ENCODE peak calls at places on chromosome 14, in five cellular contexts. A is GM12878, D is K562, H is WERI-Rb-1, K is thyroid gland. E is an unnamed sample.
A peak's percentile ranks its signal among the peaks of the same experiment; 100 is the strongest.

GRCh38 chr14:65425885-65426284 is 13.4 kb downstream of the FUT8 start:
- DNase-seq in A (peak; percentile 66), D (no peak), H (no peak), K (no peak), E (no peak)

GRCh38 chr14:73526036-73526984 is 10.6 kb upstream of the ACOT1 start:
- DNase-seq in A (no peak), D (peak; percentile 1), H (no peak), K (peak; percentile 81), E (no peak)

GRCh38 chr14:74645244-74645643 is 33.2 kb upstream of the LTBP2 start:
- DNase-seq in A (no peak), D (no peak), H (no peak), K (no peak), E (no peak)

GRCh38 chr14:47346849-47347248 is 328.6 kb downstream of the MDGA2 start:
- DNase-seq in A (no peak), D (no peak), H (no peak), K (no peak), E (no peak)

GRCh38 chr14:85532981-85533820 is 3.3 kb downstream of the FLRT2 start:
- DNase-seq in A (no peak), D (no peak), H (peak; percentile 66), K (peak; percentile 75), E (peak; percentile 91)

GRCh38 chr14:93090826-93091583 is 24.7 kb downstream of the ITPK1 start:
- DNase-seq in A (no peak), D (no peak), H (no peak), K (no peak), E (peak; percentile 23)

GRCh38 chr14:29236848-29237247 is 470.3 kb downstream of the FOXG1 start:
- DNase-seq in A (no peak), D (no peak), H (no peak), K (no peak), E (no peak)

GRCh38 chr14:59041308-59041707 is 147.2 kb upstream of the DAAM1 start:
- DNase-seq in A (no peak), D (no peak), H (no peak), K (no peak), E (no peak)

GRCh38 chr14:102218688-102219087 is 79.0 kb downstream of the WDR20 start:
- DNase-seq in A (no peak), D (no peak), H (no peak), K (no peak), E (no peak)

GRCh38 chr14:43183916-43184315 is 1323.2 kb downstream of the FSCB start:
- DNase-seq in A (no peak), D (no peak), H (no peak), K (no peak), E (no peak)

GRCh38 chr14:26709019-26709418 is 111.2 kb upstream of the NOVA1 start:
- DNase-seq in A (no peak), D (no peak), H (no peak), K (no peak), E (no peak)

GRCh38 chr14:77028384-77029246 is at the start of gene IRF2BPL:
- DNase-seq in A (peak; percentile 87), D (peak; percentile 91), H (peak; percentile 98), K (peak; percentile 98), E (peak; percentile 99)

GRCh38 chr14:77032854-77033621 is 4.5 kb upstream of the IRF2BPL start:
- DNase-seq in A (no peak), D (no peak), H (peak; percentile 95), K (peak; percentile 97), E (peak; percentile 97)

GRCh38 chr14:77032483-77032853 is 4.0 kb upstream of the IRF2BPL start:
- DNase-seq in A (no peak), D (no peak), H (no peak), K (no peak), E (no peak)

GRCh38 chr14:77033622-77034521 is 5.4 kb upstream of the IRF2BPL start:
- DNase-seq in A (peak; percentile 72), D (no peak), H (peak; percentile 91), K (peak; percentile 90), E (peak; percentile 95)

DNA sequence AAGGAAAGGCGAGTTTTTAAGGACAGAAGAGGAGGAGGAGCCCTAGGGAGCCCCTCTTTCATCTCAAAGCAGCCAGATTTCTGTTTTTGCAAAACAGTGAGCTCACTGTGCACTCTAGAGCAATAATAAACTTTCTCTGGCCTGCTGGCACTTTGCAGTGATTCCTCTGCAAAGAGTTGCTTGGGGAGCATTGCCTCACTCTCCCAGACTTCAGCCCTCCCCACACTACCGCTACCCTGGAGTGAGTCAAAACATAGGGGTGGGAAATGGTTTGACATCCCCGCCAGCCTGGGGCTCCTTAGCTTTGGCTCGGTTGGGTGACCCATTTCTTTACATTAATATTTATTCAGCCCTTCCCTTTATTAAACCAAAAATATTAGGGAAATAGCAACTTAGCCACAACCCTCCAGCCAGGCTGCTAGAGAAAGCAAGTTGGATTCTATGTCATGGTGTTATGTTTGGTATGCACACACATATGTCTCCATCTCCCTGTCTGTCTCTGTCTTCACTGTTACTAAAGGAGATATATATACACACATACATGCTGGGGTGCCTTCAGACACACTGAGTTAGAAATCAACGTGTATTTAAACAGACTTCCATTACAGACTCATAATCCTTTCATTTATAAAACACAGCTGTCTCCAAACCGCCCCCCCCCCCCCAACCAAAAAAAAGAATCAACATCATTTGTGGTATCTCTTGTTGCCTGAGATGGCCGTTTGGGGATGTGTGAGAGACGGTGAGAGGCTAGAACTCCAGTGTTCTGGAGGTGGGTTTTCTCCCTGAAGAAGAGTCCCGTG is 3.4 kb upstream of the IRF2BPL start:
- DNase-seq in A (no peak), D (no peak), H (no peak), K (peak; percentile 39), E (peak; percentile 50)
- H3K27ac ChIP-seq in A (peak overlapping the region; percentile 99), D (no peak overlapping the region), H (no peak overlapping the region), K (peak overlapping the region; percentile 99), E (peak overlapping the region; percentile 91)

GRCh38 chr14:103551338-103551762 is 11.1 kb downstream of the BAG5 start:
- DNase-seq in A (no peak), D (no peak), H (no peak), K (peak; percentile 94), E (no peak)
- H3K27ac ChIP-seq in A (no peak overlapping the region), D (no peak overlapping the region), H (no peak overlapping the region), K (peak overlapping the region; percentile 97), E (no peak overlapping the region)

DNA sequence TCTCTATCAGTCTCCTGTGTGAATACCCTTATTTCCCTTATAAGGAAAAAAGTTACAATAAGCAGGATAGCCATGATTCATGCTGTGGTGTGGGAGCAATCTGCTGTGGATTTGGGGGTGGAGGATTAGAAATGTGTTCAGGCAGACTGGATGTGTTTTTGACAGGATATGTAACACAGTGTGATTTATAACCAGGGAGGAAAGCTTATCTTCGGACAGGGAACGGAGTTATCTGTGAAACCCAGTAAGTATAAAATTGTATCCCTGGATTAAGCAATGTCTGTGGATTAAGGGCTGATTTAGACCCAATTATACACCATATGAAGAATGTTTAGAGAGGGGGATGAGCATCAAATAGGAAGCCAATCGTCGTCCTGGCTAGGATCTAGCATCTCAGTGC is 68.8 kb downstream of the DAD1 start:
- DNase-seq in A (no peak), D (peak; percentile 10), H (peak; percentile 42), K (no peak), E (no peak)
- H3K27ac ChIP-seq in A (peak overlapping the region; percentile 80), D (no peak overlapping the region), H (no peak overlapping the region), K (peak overlapping the region; percentile 27), E (no peak overlapping the region)

GRCh38 chr14:54715244-54715643 is 148.3 kb downstream of the SAMD4A start:
- DNase-seq in A (no peak), D (peak; percentile 31), H (no peak), K (no peak), E (no peak)

GRCh38 chr14:54713364-54713763 is 146.4 kb downstream of the SAMD4A start:
- DNase-seq in A (no peak), D (no peak), H (no peak), K (no peak), E (no peak)

GRCh38 chr14:54715811-54716210 is 148.9 kb downstream of the SAMD4A start:
- DNase-seq in A (no peak), D (no peak), H (no peak), K (peak; percentile 55), E (no peak)

GRCh38 chr14:54719406-54719805 is 152.5 kb downstream of the SAMD4A start:
- DNase-seq in A (no peak), D (no peak), H (no peak), K (no peak), E (no peak)

DNA sequence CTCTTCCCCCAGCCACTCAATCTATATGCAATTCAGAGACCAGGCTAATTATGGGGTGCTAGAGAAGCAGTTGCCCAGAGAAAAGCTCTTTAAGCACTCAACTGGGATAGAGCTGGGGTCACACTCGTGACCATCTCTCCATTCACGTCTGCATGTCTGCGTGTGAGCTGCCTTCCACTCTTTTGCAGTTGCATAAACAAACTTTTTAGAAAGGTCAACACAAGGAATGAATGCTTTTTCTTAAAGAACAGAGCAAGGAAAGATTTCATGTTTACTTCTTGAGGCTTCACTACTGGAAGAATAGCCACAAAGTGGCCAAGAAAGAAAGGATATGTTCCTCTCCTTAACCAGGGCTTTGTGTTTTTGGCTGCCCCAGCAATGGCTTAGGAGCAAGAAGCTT is 151.1 kb downstream of the SAMD4A start:
- DNase-seq in A (no peak), D (no peak), H (no peak), K (peak; percentile 31), E (no peak)
- H3K27ac ChIP-seq in A (no peak overlapping the region), D (no peak overlapping the region), H (no peak overlapping the region), K (peak overlapping the region; percentile 64), E (no peak overlapping the region)

GRCh38 chr14:64391113-64391725 is 3.1 kb downstream of the MTHFD1 start:
- DNase-seq in A (no peak), D (no peak), H (no peak), K (no peak), E (no peak)
- H3K27ac ChIP-seq in A (no peak overlapping the region), D (peak overlapping the region; percentile 44), H (no peak overlapping the region), K (no peak overlapping the region), E (no peak overlapping the region)

GRCh38 chr14:57008534-57008933 is 198.3 kb upstream of the OTX2 start:
- DNase-seq in A (no peak), D (no peak), H (no peak), K (no peak), E (peak; percentile 51)
- H3K27ac ChIP-seq in A (no peak overlapping the region), D (peak overlapping the region; percentile 85), H (peak overlapping the region; percentile 54), K (no peak overlapping the region), E (peak overlapping the region; percentile 59)

GRCh38 chr14:21091784-21092146 is 6.7 kb downstream of the ZNF219 start:
- DNase-seq in A (no peak), D (no peak), H (no peak), K (peak; percentile 62), E (no peak)

GRCh38 chr14:21092147-21093011 is 6.1 kb downstream of the ZNF219 start:
- DNase-seq in A (no peak), D (peak; percentile 72), H (peak; percentile 87), K (peak; percentile 94), E (peak; percentile 69)

GRCh38 chr14:21095430-21096205 is 2.8 kb downstream of the ZNF219 start:
- DNase-seq in A (no peak), D (peak; percentile 28), H (peak; percentile 66), K (no peak), E (no peak)

GRCh38 chr14:21093018-21093417 is 5.4 kb downstream of the ZNF219 start:
- DNase-seq in A (no peak), D (no peak), H (no peak), K (no peak), E (no peak)

GRCh38 chr14:21093769-21094681 is 4.4 kb downstream of the ZNF219 start:
- DNase-seq in A (no peak), D (no peak), H (peak; percentile 97), K (peak; percentile 65), E (peak; percentile 52)
- H3K27ac ChIP-seq in A (no peak overlapping the region), D (no peak overlapping the region), H (peak overlapping the region; percentile 99), K (peak overlapping the region; percentile 25), E (no peak overlapping the region)

GRCh38 chr14:91484744-91485143 is 25.4 kb downstream of the PPP4R3A start:
- DNase-seq in A (no peak), D (no peak), H (no peak), K (no peak), E (no peak)
- H3K27ac ChIP-seq in A (no peak overlapping the region), D (no peak overlapping the region), H (no peak overlapping the region), K (no peak overlapping the region), E (no peak overlapping the region)

E was measured in SJCRH30.